ENCODE peak calls at places on chromosomes 3 and 15, in eight cellular contexts. A is GM12878, X is HepG2, B is A549, P is K562, G is HCT116, W is endothelial cell of umbilical vein, M is H1. H is an unnamed sample.

GRCh38 chr15:79644091-79644490 is 212.0 kb downstream of the MINAR1 start:
- DNase-seq in X (no peak), P (no peak), B (peak), M (no peak), W (peak), G (no peak), A (no peak), H (no peak)

GRCh38 chr15:87944051-87944450 is 312.5 kb downstream of the NTRK3 start:
- DNase-seq in X (no peak), B (no peak), M (no peak), G (no peak), P (no peak), W (no peak), A (no peak), H (no peak)

GRCh38 chr3:16460886-16461285 is 52.6 kb downstream of the RFTN1 start:
- DNase-seq in B (no peak), A (no peak), G (no peak), M (no peak), P (no peak), X (no peak), W (no peak), H (no peak)

GRCh38 chr3:167346171-167346570 is 33.9 kb downstream of the ZBBX start:
- DNase-seq in A (no peak), W (no peak), B (no peak), P (no peak), M (no peak), G (no peak), X (no peak), H (no peak)

GRCh38 chr3:101262393-101263240 is 57.8 kb downstream of the IMPG2 start:
- DNase-seq in A (no peak), M (no peak), B (no peak), W (no peak), X (no peak), P (no peak), G (no peak), H (no peak)

GRCh38 chr15:69384626-69385025 is 29.5 kb upstream of the KIF23 start:
- DNase-seq in G (no peak), W (no peak), X (no peak), P (no peak), B (no peak), M (no peak), A (no peak), H (no peak)

GRCh38 chr15:89904519-89904918 is 8.2 kb downstream of the ARPIN start:
- DNase-seq in B (no peak), G (no peak), M (no peak), P (no peak), W (no peak), A (no peak), X (no peak), H (no peak)

GRCh38 chr3:149245738-149246451 is 24.3 kb upstream of the CP start:
- DNase-seq in X (peak), M (no peak), G (no peak), P (no peak), B (no peak), A (peak), W (peak), H (peak)

GRCh38 chr3:111621535-111621934 is 26.4 kb upstream of the ZBED2 start:
- DNase-seq in W (peak), M (peak), X (peak), B (no peak), P (peak), G (peak), A (no peak), H (peak)

DNA sequence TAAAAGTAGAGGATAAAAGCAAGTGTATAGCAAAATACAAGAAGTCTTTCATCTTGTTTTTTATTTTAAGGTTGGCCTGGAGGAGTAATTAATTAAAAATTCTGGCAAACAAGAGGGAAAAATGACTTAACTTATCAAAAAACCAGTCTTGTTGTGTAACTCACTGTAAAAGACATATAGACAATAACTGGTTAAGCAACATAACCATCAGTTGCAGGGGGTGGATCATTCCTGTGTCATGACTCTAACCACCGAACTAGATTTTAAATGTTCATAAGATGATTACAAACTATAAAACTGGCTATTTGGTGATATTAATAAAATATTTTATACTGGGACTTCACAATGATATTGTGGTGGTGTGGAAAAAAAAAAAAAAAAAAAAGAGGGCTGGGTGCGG is 130.6 kb downstream of the STAG1 start:
- DNase-seq in A (no peak), X (no peak), M (no peak), B (no peak), P (no peak), W (no peak), G (no peak), H (peak)
- TF ChIP-seq MAX in A (no peak), X (no peak), M (no peak), B (no peak), P (no peak), W (no peak), G (no peak), H (no peak)

DNA sequence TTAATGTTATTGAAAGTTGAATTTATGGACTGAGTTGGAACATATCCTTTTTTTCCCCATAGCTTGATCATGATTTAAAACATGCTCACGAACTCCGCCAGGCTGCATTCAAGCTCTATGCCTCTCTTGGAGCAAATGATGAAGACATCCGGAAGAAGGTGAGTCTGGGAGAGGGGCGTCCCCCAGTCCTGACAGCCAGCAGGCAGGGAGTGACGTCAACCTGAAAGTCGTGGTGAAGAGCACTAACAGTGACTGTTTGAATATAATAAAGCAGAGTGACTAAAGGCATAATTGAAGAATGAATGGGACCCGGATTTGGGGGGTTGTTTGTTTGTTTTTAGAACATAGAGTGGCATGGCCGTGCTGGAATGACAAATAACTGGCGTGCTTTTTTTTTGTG is 57.9 kb downstream of the ARMC8 start:
- DNase-seq in P (no peak), G (no peak), A (no peak), M (no peak), B (no peak), X (no peak), W (no peak), H (no peak)
- TF ChIP-seq POLR2A in P (no peak), G (no peak), A (no peak), M (no peak), B (no peak), X (no peak), W (no peak), H (no peak)

DNA sequence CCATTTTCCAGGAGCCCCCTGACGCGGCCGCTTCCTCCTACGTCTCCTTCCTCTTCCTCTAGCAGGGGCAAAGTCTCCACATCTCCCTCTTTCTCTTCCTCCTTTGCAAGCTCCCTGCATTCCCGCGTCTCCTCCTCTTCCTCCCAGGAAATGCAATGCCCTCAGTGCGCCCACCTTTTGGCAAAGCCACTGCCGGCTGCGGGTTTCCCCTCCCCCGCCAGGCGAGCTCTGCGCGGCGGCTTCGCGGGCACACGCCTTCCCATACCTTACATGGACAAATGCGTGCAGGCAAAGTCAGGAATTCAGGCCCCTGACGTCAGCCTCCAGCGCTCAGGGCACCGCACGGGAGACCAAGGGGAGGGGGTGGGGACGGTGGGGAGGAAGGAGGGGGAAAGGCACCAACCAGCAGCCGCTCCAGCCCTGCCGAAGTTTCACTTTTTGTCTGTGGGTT is 434 bp upstream of the LPP start:
- DNase-seq in X (peak), W (peak), P (no peak), M (peak), G (peak), B (peak), A (no peak), H (peak)
- TF ChIP-seq MAX in X (peak), W (peak), P (no peak), M (peak), G (peak), B (peak), A (no peak), H (peak)

GRCh38 chr3:113079532-113079931 is 88.7 kb downstream of the GTPBP8 start:
- DNase-seq in P (no peak), M (no peak), A (no peak), W (no peak), B (no peak), X (no peak), G (no peak), H (no peak)
- TF ChIP-seq POLR2A in P (no peak), M (no peak), A (no peak), W (no peak), B (no peak), X (no peak), G (no peak), H (no peak)

DNA sequence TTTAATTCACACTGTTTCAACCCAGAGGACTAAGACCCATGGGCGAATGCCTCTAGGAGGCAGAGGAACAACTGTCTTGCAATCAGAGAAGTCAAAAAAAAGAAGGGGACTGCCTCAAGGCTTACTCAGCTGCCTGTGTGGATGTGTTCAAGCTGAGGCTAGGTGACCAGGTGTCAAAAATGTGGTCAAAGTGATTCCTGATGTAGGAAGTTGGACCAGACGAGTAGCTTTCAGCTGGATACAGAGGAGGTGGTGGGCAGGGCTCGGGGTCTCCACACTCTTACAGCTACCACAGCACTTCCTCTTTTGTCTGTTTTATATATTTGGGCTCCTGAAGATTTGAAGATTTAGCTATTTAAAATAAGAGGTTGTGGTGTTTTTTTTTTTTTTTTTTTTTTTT is 58.6 kb downstream of the BHLHE40 start:
- DNase-seq in X (no peak), P (no peak), G (no peak), M (no peak), B (no peak), W (no peak), A (no peak), H (peak)
- TF ChIP-seq MAX in X (no peak), P (no peak), G (no peak), M (no peak), B (no peak), W (no peak), A (no peak), H (no peak)

GRCh38 chr3:52847241-52847640 is 12.4 kb upstream of the MUSTN1 start:
- DNase-seq in M (no peak), X (no peak), W (no peak), G (no peak), B (no peak), P (no peak), A (no peak), H (no peak)

GRCh38 chr3:52846427-52846983 is 11.7 kb upstream of the MUSTN1 start:
- DNase-seq in M (no peak), X (no peak), W (no peak), B (no peak), G (no peak), A (no peak), P (no peak), H (no peak)

GRCh38 chr3:52847726-52848125 is 12.9 kb upstream of the MUSTN1 start:
- DNase-seq in B (no peak), P (no peak), X (no peak), A (no peak), G (no peak), W (no peak), M (no peak), H (no peak)

GRCh38 chr3:52849656-52850055 is 14.8 kb upstream of the MUSTN1 start:
- DNase-seq in G (no peak), W (no peak), X (no peak), P (no peak), M (no peak), B (no peak), A (no peak), H (no peak)

GRCh38 chr3:52848617-52849016 is 13.8 kb upstream of the MUSTN1 start:
- DNase-seq in W (no peak), A (no peak), G (no peak), P (peak), B (no peak), X (no peak), M (no peak), H (no peak)
- TF ChIP-seq POLR2A in W (no peak), A (no peak), G (no peak), P (no peak), B (no peak), X (no peak), M (no peak), H (no peak)

GRCh38 chr3:196080997-196081833 is 675 bp downstream of the TFRC start:
- DNase-seq in P (peak), G (no peak), W (peak), A (no peak), X (peak), B (peak), M (peak), H (peak)
- TF ChIP-seq MAX in P (peak), G (peak), W (peak), A (peak), X (peak), B (peak), M (peak), H (peak)

DNA sequence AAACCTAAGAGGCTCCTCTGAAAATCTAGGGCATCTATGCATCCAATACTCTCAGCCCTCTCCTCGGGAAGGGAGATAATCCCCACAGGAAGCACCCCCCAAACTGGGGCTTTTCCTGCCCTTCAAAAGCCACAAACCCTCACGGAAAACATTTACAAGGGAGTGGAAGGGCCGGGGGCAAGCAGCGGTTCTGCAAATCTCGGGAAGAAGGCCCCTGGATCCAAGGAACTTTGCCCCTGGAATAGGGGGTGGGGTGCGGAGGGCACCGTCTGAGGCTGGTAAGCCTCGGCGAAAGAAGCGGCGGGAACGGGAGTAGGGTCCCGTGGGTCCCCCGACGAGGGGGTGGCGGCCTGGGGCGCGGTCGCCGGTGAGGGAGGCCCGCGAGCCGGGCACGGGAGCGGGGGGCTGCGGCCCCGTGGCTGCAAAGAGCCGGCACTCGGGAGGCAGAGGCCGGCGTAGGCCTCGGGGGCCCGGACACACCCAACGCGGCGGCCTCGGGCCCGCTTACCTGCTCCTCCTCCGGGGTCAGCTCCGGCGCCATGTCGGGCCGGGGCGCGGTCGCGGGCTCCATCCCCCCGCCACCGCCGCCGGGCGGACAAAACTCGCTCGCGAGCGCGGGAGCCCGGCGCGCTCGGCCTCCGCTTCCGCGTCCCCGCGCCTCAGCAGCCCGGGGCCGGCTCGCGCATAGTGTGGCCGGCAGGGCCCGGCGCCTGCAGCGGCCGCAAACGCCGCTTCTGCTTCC is 738 bp downstream of the PTPN9 start:
- DNase-seq in M (peak), A (no peak), G (no peak), B (no peak), X (no peak), W (peak), P (peak), H (peak)
- TF ChIP-seq POLR2A in M (peak), A (peak), G (no peak), B (peak), X (no peak), W (peak), P (no peak), H (no peak)